ENCODE peak calls at places on chromosomes 1 and 21, in six cellular contexts. Q is fibroblast of lung, J is right atrium auricular region, K is nucleus accumbens, Y is T-cell, R is NCI-H524. E is an unnamed sample.

GRCh38 chr1:178868700-178869099 is 2.2 kb downstream of the ANGPTL1 start:
- DNase-seq in R (no peak), J (no peak), Y (no peak), Q (peak), K (no peak), E (no peak)

GRCh38 chr1:23727362-23727811 is 15.9 kb upstream of the ELOA start:
- DNase-seq in J (peak), R (no peak), K (no peak), Q (peak), Y (no peak), E (peak)

GRCh38 chr1:35253941-35254340 is 14.6 kb upstream of the ZMYM4 start:
- DNase-seq in J (no peak), Y (no peak), K (no peak), Q (no peak), R (no peak), E (no peak)

GRCh38 chr1:206556748-206557635 is 49.7 kb downstream of the RASSF5 start:
- DNase-seq in Y (peak), Q (peak), R (peak), J (peak), K (no peak), E (peak)

GRCh38 chr1:214525535-214526019 is 25.8 kb downstream of the PTPN14 start:
- DNase-seq in Y (no peak), R (no peak), J (no peak), K (no peak), Q (peak), E (no peak)

GRCh38 chr1:40974945-40975344 is 4.6 kb upstream of the CTPS1 start:
- DNase-seq in K (no peak), Q (no peak), Y (no peak), J (no peak), R (no peak), E (no peak)

GRCh38 chr1:169245706-169246105 is 121.9 kb downstream of the NME7 start:
- DNase-seq in Q (no peak), R (peak), Y (no peak), K (no peak), J (no peak), E (no peak)

GRCh38 chr1:14238472-14239059 is 359.9 kb upstream of the KAZN start:
- DNase-seq in Y (no peak), Q (peak), K (no peak), R (no peak), J (peak), E (peak)

GRCh38 chr1:2193514-2194251 is 889 bp downstream of the FAAP20 start:
- DNase-seq in Q (no peak), K (no peak), Y (no peak), J (no peak), R (no peak), E (no peak)

GRCh38 chr1:218565333-218565732 is 220.2 kb downstream of the TGFB2 start:
- DNase-seq in Q (no peak), Y (no peak), R (no peak), J (no peak), K (no peak), E (no peak)

GRCh38 chr1:245154429-245155185 is at the start of gene KIF26B:
- DNase-seq in Y (no peak), J (peak), Q (peak), R (peak), K (no peak), E (no peak)

GRCh38 chr1:183711691-183712401 is 58.7 kb upstream of the APOBEC4 start:
- DNase-seq in R (peak), Y (no peak), Q (peak), J (no peak), K (no peak), E (no peak)

GRCh38 chr1:85406887-85407593 is 57.9 kb downstream of the DDAH1 start:
- DNase-seq in Q (peak), J (no peak), K (no peak), Y (no peak), R (no peak), E (no peak)

GRCh38 chr21:31874817-31875216 is 2.0 kb downstream of the HUNK start:
- DNase-seq in Y (no peak), Q (no peak), K (no peak), R (peak), J (no peak), E (no peak)

GRCh38 chr1:118074101-118074500 is 110.9 kb downstream of the SPAG17 start:
- DNase-seq in K (no peak), Q (no peak), Y (no peak), J (no peak), R (no peak), E (no peak)

GRCh38 chr1:161139765-161140164 is 7.3 kb upstream of the DEDD start:
- DNase-seq in Y (no peak), Q (peak), J (no peak), K (no peak), R (peak), E (no peak)

GRCh38 chr1:172960019-172960418 is 90.7 kb downstream of the TNFSF18 start:
- DNase-seq in Q (no peak), K (no peak), Y (no peak), J (no peak), R (no peak), E (no peak)

E was measured in coronary artery.